ENCODE peak calls at places on chromosomes 4 and X, in ten cellular contexts. F is H9; E is brain microvascular endothelial cell; C is thyroid gland; S is left lung; U is CD8-positive, alpha-beta T cell; A is MM.1S; I is tibial artery; Y is stomach; N is lower lobe of right lung. M is an unnamed sample.

GRCh38 chrX:55342533-55343501 is 78.1 kb upstream of the PAGE3 start:
- DNase-seq in F (peak), E (no peak), C (peak), S (no peak), U (no peak), A (peak), I (no peak), Y (peak), N (no peak), M (no peak)

GRCh38 chr4:111045992-111046391 is 423.1 kb upstream of the PITX2 start:
- DNase-seq in F (no peak), E (no peak), C (no peak), S (no peak), U (no peak), A (no peak), I (no peak), Y (no peak), N (no peak), M (no peak)

GRCh38 chr4:102535398-102536082 is 34.4 kb downstream of the NFKB1 start:
- DNase-seq in F (no peak), E (peak), C (no peak), S (no peak), U (no peak), A (no peak), I (no peak), Y (no peak), N (no peak), M (no peak)

GRCh38 chr4:53465291-53465690 is 87.8 kb downstream of the FIP1L1 start:
- DNase-seq in F (no peak), E (no peak), C (no peak), S (no peak), U (no peak), A (no peak), I (no peak), Y (no peak), N (no peak), M (no peak)

GRCh38 chr4:108834787-108835384 is 72.0 kb upstream of the ETNPPL start:
- DNase-seq in F (no peak), E (no peak), C (no peak), S (no peak), U (no peak), A (peak), I (no peak), Y (no peak), N (no peak), M (peak)

GRCh38 chr4:76550966-76551780 is 116.1 kb downstream of the SHROOM3 start:
- DNase-seq in F (no peak), E (no peak), C (no peak), S (no peak), U (no peak), A (no peak), I (no peak), Y (no peak), N (no peak), M (no peak)

GRCh38 chr4:168856312-168856711 is 153.7 kb downstream of the CBR4 start:
- DNase-seq in F (no peak), E (peak), C (no peak), S (no peak), U (no peak), A (no peak), I (no peak), Y (no peak), N (no peak), M (peak)

GRCh38 chr4:7672601-7673000 is 237.9 kb upstream of the PSAPL1 start:
- DNase-seq in F (no peak), E (no peak), C (no peak), S (no peak), U (no peak), A (no peak), I (no peak), Y (no peak), N (no peak), M (no peak)

GRCh38 chrX:46759645-46759974 is 692 bp upstream of the SLC9A7 start:
- DNase-seq in F (no peak), E (peak), C (no peak), S (no peak), U (no peak), A (no peak), I (no peak), Y (no peak), N (no peak), M (no peak)

GRCh38 chrX:150460063-150460462 is 96.9 kb downstream of the MAMLD1 start:
- DNase-seq in F (no peak), E (no peak), C (no peak), S (no peak), U (no peak), A (no peak), I (no peak), Y (no peak), N (no peak), M (no peak)

GRCh38 chr4:2785613-2786012 is 7.3 kb upstream of the SH3BP2 start:
- DNase-seq in F (no peak), E (no peak), C (no peak), S (no peak), U (peak), A (peak), I (peak), Y (peak), N (peak), M (no peak)

GRCh38 chr4:3471098-3471760 is 8.1 kb downstream of the DOK7 start:
- DNase-seq in F (no peak), E (no peak), C (no peak), S (no peak), U (no peak), A (no peak), I (no peak), Y (no peak), N (peak), M (no peak)

GRCh38 chr4:100826808-100827548 is 309.2 kb upstream of the EMCN start:
- DNase-seq in F (no peak), E (no peak), C (no peak), S (no peak), U (no peak), A (no peak), I (no peak), Y (no peak), N (no peak), M (no peak)
- TF ChIP-seq CTCF in F (no peak), E (no peak), C (no peak), S (no peak), U (no peak), A (no peak), I (no peak), Y (no peak), N (no peak), M (no peak)

GRCh38 chr4:59814402-59814801 is 1385.7 kb upstream of the ADGRL3 start:
- DNase-seq in F (no peak), E (no peak), C (no peak), S (no peak), U (no peak), A (no peak), I (no peak), Y (no peak), N (no peak), M (no peak)

GRCh38 chr4:59818656-59819055 is 1381.5 kb upstream of the ADGRL3 start:
- DNase-seq in F (no peak), E (no peak), C (no peak), S (no peak), U (no peak), A (peak), I (no peak), Y (no peak), N (no peak), M (no peak)
- H3K27ac ChIP-seq in F (no peak), E (no peak), C (no peak), S (no peak), U (no peak), A (no peak), I (no peak), Y (no peak), N (no peak), M (no peak)

DNA sequence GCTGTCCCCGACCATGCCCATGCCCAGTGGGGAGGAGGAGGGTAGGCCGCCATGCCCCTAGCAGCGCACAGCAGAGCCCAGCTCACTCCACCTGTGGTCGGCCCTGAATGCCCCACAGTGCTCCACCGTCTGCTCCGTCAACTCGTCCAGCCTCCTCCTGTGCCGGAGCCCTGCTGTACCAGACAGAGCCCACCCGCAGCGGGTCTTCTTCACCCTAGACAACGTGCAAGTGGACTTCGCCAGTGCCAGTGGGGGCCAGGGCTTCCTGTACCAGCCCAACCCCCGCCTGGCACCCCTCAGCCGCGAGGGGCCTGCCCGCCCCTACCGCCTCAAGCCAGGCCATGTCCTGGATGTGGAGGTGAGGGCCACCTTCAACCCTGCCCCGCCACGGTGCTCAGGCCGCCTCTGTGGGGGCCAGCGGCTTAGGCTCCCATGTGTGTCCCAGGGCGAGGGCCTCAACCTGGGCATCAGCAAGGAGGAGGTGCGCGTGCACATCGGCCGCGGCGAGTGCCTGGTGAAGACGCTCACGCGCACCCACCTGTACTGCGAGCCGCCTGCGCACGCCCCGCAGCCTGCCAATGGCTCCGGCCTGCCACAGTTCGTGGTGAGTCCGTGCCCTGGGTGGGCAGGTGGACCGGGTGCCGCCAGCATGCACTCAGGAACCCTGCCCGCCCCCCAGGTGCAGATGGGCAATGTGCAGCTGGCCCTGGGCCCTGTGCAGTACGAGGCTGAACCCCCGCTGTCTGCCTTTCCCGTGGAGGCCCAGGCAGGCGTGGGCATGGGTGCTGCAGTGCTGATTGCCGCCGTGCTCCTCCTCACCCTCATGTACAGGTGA is 6.9 kb upstream of the SRPK3 start:
- DNase-seq in F (no peak), E (no peak), C (no peak), S (no peak), U (no peak), A (no peak), I (no peak), Y (no peak), N (peak), M (no peak)
- TF ChIP-seq CTCF in F (no peak), E (no peak), C (no peak), S (no peak), U (no peak), A (no peak), I (no peak), Y (no peak), N (no peak), M (no peak)

GRCh38 chrX:42739258-42739657 is 38.7 kb downstream of the PPP1R2C start:
- DNase-seq in F (no peak), E (no peak), C (no peak), S (no peak), U (no peak), A (no peak), I (no peak), Y (no peak), N (no peak), M (no peak)

GRCh38 chrX:42738552-42738951 is 39.4 kb downstream of the PPP1R2C start:
- DNase-seq in F (no peak), E (no peak), C (no peak), S (no peak), U (no peak), A (no peak), I (no peak), Y (no peak), N (no peak), M (no peak)

GRCh38 chrX:42739771-42740170 is 38.2 kb downstream of the PPP1R2C start:
- DNase-seq in F (no peak), E (no peak), C (no peak), S (no peak), U (no peak), A (no peak), I (no peak), Y (no peak), N (no peak), M (no peak)

DNA sequence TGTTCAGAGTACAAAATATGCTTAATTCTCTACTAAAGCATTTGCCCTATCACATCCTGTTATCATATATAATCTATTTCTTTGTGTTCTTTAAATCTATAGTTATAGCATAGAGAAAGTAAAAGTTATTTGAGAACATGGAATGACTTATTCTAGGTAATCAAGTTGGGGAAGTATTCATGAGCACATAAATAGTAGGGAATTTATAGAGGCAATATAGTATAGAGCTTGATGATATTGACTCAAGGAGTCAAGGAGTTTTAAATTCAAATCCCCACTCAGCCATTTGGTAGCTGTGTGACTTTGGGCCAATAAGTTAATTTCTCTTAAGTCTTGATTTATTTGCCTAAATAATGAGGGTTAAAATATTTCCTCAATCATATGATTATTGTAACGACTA is 37.5 kb downstream of the PPP1R2C start:
- DNase-seq in F (no peak), E (no peak), C (no peak), S (no peak), U (no peak), A (no peak), I (no peak), Y (no peak), N (no peak), M (no peak)
- H3K27ac ChIP-seq in F (no peak), E (no peak), C (no peak), S (no peak), U (no peak), A (no peak), I (no peak), Y (no peak), N (no peak), M (no peak)

M was measured in AG04450.